ENCODE peak calls at places on chromosomes 6 and 20, in seven cellular contexts. One of them, this sample, is unnamed.

GRCh38 chr6:17086469-17086868 is 15.4 kb upstream of the STMND1 start:
- DNase-seq in IMR-90: peak; percentile 83
- DNase-seq in H9: peak; percentile 45
- DNase-seq in neuronal stem cell: no peak
- DNase-seq in trophoblast cell: peak; percentile 46
- DNase-seq in H1: no peak
- DNase-seq in mesenchymal stem cell: peak; percentile 78
- DNase-seq in this sample: peak; percentile 68

GRCh38 chr6:13517116-13517515 is 29.7 kb upstream of the GFOD1 start:
- DNase-seq in IMR-90: peak; percentile 8
- DNase-seq in H9: no peak
- DNase-seq in neuronal stem cell: no peak
- DNase-seq in trophoblast cell: peak; percentile 41
- DNase-seq in H1: no peak
- DNase-seq in mesenchymal stem cell: no peak
- DNase-seq in this sample: no peak

GRCh38 chr20:10250902-10251301 is 32.3 kb downstream of the SNAP25 start:
- DNase-seq in IMR-90: no peak
- DNase-seq in H9: no peak
- DNase-seq in neuronal stem cell: no peak
- DNase-seq in trophoblast cell: no peak
- DNase-seq in H1: no peak
- DNase-seq in mesenchymal stem cell: no peak
- DNase-seq in this sample: no peak

GRCh38 chr6:37320649-37321048 is 33.1 kb upstream of the RNF8 start:
- DNase-seq in IMR-90: no peak
- DNase-seq in H9: no peak
- DNase-seq in neuronal stem cell: no peak
- DNase-seq in trophoblast cell: no peak
- DNase-seq in H1: no peak
- DNase-seq in mesenchymal stem cell: no peak
- DNase-seq in this sample: no peak

GRCh38 chr20:39532205-39532604 is 570.1 kb downstream of the DHX35 start:
- DNase-seq in IMR-90: no peak
- DNase-seq in H9: no peak
- DNase-seq in neuronal stem cell: no peak
- DNase-seq in trophoblast cell: no peak
- DNase-seq in H1: no peak
- DNase-seq in mesenchymal stem cell: no peak
- DNase-seq in this sample: no peak

GRCh38 chr6:134178230-134179044 is 126.0 kb upstream of the SLC2A12 start:
- DNase-seq in IMR-90: peak; percentile 96
- DNase-seq in H9: peak; percentile 92
- DNase-seq in neuronal stem cell: peak; percentile 82
- DNase-seq in trophoblast cell: peak; percentile 93
- DNase-seq in H1: peak; percentile 78
- DNase-seq in mesenchymal stem cell: peak; percentile 95
- DNase-seq in this sample: peak; percentile 98

GRCh38 chr20:63618291-63618980 is 8.5 kb downstream of the GMEB2 start:
- DNase-seq in IMR-90: no peak
- DNase-seq in H9: no peak
- DNase-seq in neuronal stem cell: no peak
- DNase-seq in trophoblast cell: no peak
- DNase-seq in H1: no peak
- DNase-seq in mesenchymal stem cell: no peak
- DNase-seq in this sample: no peak

GRCh38 chr6:157537518-157537917 is 156.5 kb downstream of the ZDHHC14 start:
- DNase-seq in IMR-90: peak; percentile 45
- DNase-seq in H9: no peak
- DNase-seq in neuronal stem cell: no peak
- DNase-seq in trophoblast cell: no peak
- DNase-seq in H1: no peak
- DNase-seq in mesenchymal stem cell: no peak
- DNase-seq in this sample: no peak

GRCh38 chr6:53309059-53309896 is 39.5 kb downstream of the ELOVL5 start:
- DNase-seq in IMR-90: peak; percentile 65
- DNase-seq in H9: no peak
- DNase-seq in neuronal stem cell: no peak
- DNase-seq in trophoblast cell: no peak
- DNase-seq in H1: no peak
- DNase-seq in mesenchymal stem cell: peak; percentile 78
- DNase-seq in this sample: no peak

GRCh38 chr20:4014031-4014474 is 1.3 kb downstream of the RNF24 start:
- DNase-seq in IMR-90: peak; percentile 85
- DNase-seq in H9: no peak
- DNase-seq in neuronal stem cell: no peak
- DNase-seq in trophoblast cell: peak; percentile 70
- DNase-seq in H1: no peak
- DNase-seq in mesenchymal stem cell: peak; percentile 86
- DNase-seq in this sample: peak; percentile 74

GRCh38 chr6:31701666-31702420 is 1.3 kb downstream of the ABHD16A start:
- DNase-seq in IMR-90: peak; percentile 41
- DNase-seq in H9: no peak
- DNase-seq in neuronal stem cell: no peak
- DNase-seq in trophoblast cell: no peak
- DNase-seq in H1: no peak
- DNase-seq in mesenchymal stem cell: peak; percentile 66
- DNase-seq in this sample: no peak

GRCh38 chr20:63016514-63017075 is 9.8 kb upstream of the BHLHE23 start:
- DNase-seq in IMR-90: no peak
- DNase-seq in H9: no peak
- DNase-seq in neuronal stem cell: no peak
- DNase-seq in trophoblast cell: no peak
- DNase-seq in H1: no peak
- DNase-seq in mesenchymal stem cell: no peak
- DNase-seq in this sample: no peak

GRCh38 chr20:41078329-41078728 is 49.7 kb downstream of the TOP1 start:
- DNase-seq in IMR-90: peak; percentile 53
- DNase-seq in H9: no peak
- DNase-seq in neuronal stem cell: no peak
- DNase-seq in trophoblast cell: peak; percentile 8
- DNase-seq in H1: no peak
- DNase-seq in mesenchymal stem cell: peak; percentile 70
- DNase-seq in this sample: peak; percentile 81

GRCh38 chr6:71929047-71929446 is 42.7 kb downstream of the RIMS1 start:
- DNase-seq in IMR-90: no peak
- DNase-seq in H9: peak; percentile 37
- DNase-seq in neuronal stem cell: no peak
- DNase-seq in trophoblast cell: no peak
- DNase-seq in H1: peak; percentile 50
- DNase-seq in mesenchymal stem cell: no peak
- DNase-seq in this sample: peak; percentile 58
- H3K4ac ChIP-seq in IMR-90: no peak overlapping the region
- H3K4ac ChIP-seq in H9: no peak overlapping the region
- H3K4ac ChIP-seq in neuronal stem cell: no peak overlapping the region
- H3K4ac ChIP-seq in trophoblast cell: no peak overlapping the region
- H3K4ac ChIP-seq in H1: no peak overlapping the region
- H3K4ac ChIP-seq in mesenchymal stem cell: no peak overlapping the region
- H3K4ac ChIP-seq in this sample: no peak overlapping the region

GRCh38 chr6:35064508-35065440 is 76.4 kb downstream of the TCP11 start:
- DNase-seq in IMR-90: no peak
- DNase-seq in H9: peak; percentile 52
- DNase-seq in neuronal stem cell: no peak
- DNase-seq in trophoblast cell: no peak
- DNase-seq in H1: no peak
- DNase-seq in mesenchymal stem cell: no peak
- DNase-seq in this sample: peak; percentile 63
- H3K4ac ChIP-seq in IMR-90: no peak overlapping the region
- H3K4ac ChIP-seq in H9: no peak overlapping the region
- H3K4ac ChIP-seq in neuronal stem cell: no peak overlapping the region
- H3K4ac ChIP-seq in trophoblast cell: no peak overlapping the region
- H3K4ac ChIP-seq in H1: no peak overlapping the region
- H3K4ac ChIP-seq in mesenchymal stem cell: no peak overlapping the region
- H3K4ac ChIP-seq in this sample: no peak overlapping the region

GRCh38 chr6:43334466-43335095 is 26.0 kb upstream of the CRIP3 start:
- DNase-seq in IMR-90: peak; percentile 69
- DNase-seq in H9: peak; percentile 36
- DNase-seq in neuronal stem cell: peak; percentile 38
- DNase-seq in trophoblast cell: no peak
- DNase-seq in H1: no peak
- DNase-seq in mesenchymal stem cell: peak; percentile 73
- DNase-seq in this sample: peak; percentile 85

GRCh38 chr6:43328528-43328927 is 19.9 kb upstream of the CRIP3 start:
- DNase-seq in IMR-90: no peak
- DNase-seq in H9: no peak
- DNase-seq in neuronal stem cell: no peak
- DNase-seq in trophoblast cell: peak; percentile 3
- DNase-seq in H1: no peak
- DNase-seq in mesenchymal stem cell: no peak
- DNase-seq in this sample: peak; percentile 75

GRCh38 chr6:43331470-43331869 is 22.8 kb upstream of the CRIP3 start:
- DNase-seq in IMR-90: no peak
- DNase-seq in H9: no peak
- DNase-seq in neuronal stem cell: no peak
- DNase-seq in trophoblast cell: no peak
- DNase-seq in H1: no peak
- DNase-seq in mesenchymal stem cell: no peak
- DNase-seq in this sample: no peak

GRCh38 chr6:43335469-43335868 is 26.8 kb upstream of the CRIP3 start:
- DNase-seq in IMR-90: no peak
- DNase-seq in H9: no peak
- DNase-seq in neuronal stem cell: no peak
- DNase-seq in trophoblast cell: no peak
- DNase-seq in H1: no peak
- DNase-seq in mesenchymal stem cell: no peak
- DNase-seq in this sample: no peak

GRCh38 chr6:43331876-43332275 is 23.2 kb upstream of the CRIP3 start:
- DNase-seq in IMR-90: no peak
- DNase-seq in H9: no peak
- DNase-seq in neuronal stem cell: no peak
- DNase-seq in trophoblast cell: no peak
- DNase-seq in H1: no peak
- DNase-seq in mesenchymal stem cell: no peak
- DNase-seq in this sample: no peak
- H3K4ac ChIP-seq in IMR-90: no peak overlapping the region
- H3K4ac ChIP-seq in H9: no peak overlapping the region
- H3K4ac ChIP-seq in neuronal stem cell: no peak overlapping the region
- H3K4ac ChIP-seq in trophoblast cell: no peak overlapping the region
- H3K4ac ChIP-seq in H1: no peak overlapping the region
- H3K4ac ChIP-seq in mesenchymal stem cell: no peak overlapping the region
- H3K4ac ChIP-seq in this sample: no peak overlapping the region

GRCh38 chr6:100468966-100469859 is 4.5 kb upstream of the SIM1 start:
- DNase-seq in IMR-90: no peak
- DNase-seq in H9: peak; percentile 47
- DNase-seq in neuronal stem cell: no peak
- DNase-seq in trophoblast cell: no peak
- DNase-seq in H1: peak; percentile 64
- DNase-seq in mesenchymal stem cell: no peak
- DNase-seq in this sample: no peak
- H3K4ac ChIP-seq in IMR-90: no peak overlapping the region
- H3K4ac ChIP-seq in H9: no peak overlapping the region
- H3K4ac ChIP-seq in neuronal stem cell: no peak overlapping the region
- H3K4ac ChIP-seq in trophoblast cell: no peak overlapping the region
- H3K4ac ChIP-seq in H1: no peak overlapping the region
- H3K4ac ChIP-seq in mesenchymal stem cell: no peak overlapping the region
- H3K4ac ChIP-seq in this sample: no peak overlapping the region

GRCh38 chr20:49624317-49624716 is 56.4 kb upstream of the PTGIS start:
- DNase-seq in IMR-90: no peak
- DNase-seq in H9: no peak
- DNase-seq in neuronal stem cell: no peak
- DNase-seq in trophoblast cell: no peak
- DNase-seq in H1: no peak
- DNase-seq in mesenchymal stem cell: no peak
- DNase-seq in this sample: no peak
- H3K4ac ChIP-seq in IMR-90: no peak overlapping the region
- H3K4ac ChIP-seq in H9: no peak overlapping the region
- H3K4ac ChIP-seq in neuronal stem cell: no peak overlapping the region
- H3K4ac ChIP-seq in trophoblast cell: no peak overlapping the region
- H3K4ac ChIP-seq in H1: no peak overlapping the region
- H3K4ac ChIP-seq in mesenchymal stem cell: no peak overlapping the region
- H3K4ac ChIP-seq in this sample: no peak overlapping the region

GRCh38 chr6:151338816-151339215 is 52.5 kb downstream of the ZBTB2 start:
- DNase-seq in IMR-90: no peak
- DNase-seq in H9: no peak
- DNase-seq in neuronal stem cell: no peak
- DNase-seq in trophoblast cell: no peak
- DNase-seq in H1: no peak
- DNase-seq in mesenchymal stem cell: no peak
- DNase-seq in this sample: no peak

GRCh38 chr6:151335930-151336329 is 55.4 kb downstream of the ZBTB2 start:
- DNase-seq in IMR-90: no peak
- DNase-seq in H9: no peak
- DNase-seq in neuronal stem cell: no peak
- DNase-seq in trophoblast cell: no peak
- DNase-seq in H1: no peak
- DNase-seq in mesenchymal stem cell: no peak
- DNase-seq in this sample: no peak

GRCh38 chr6:151340206-151340978 is 51.0 kb downstream of the ZBTB2 start:
- DNase-seq in IMR-90: no peak
- DNase-seq in H9: no peak
- DNase-seq in neuronal stem cell: no peak
- DNase-seq in trophoblast cell: no peak
- DNase-seq in H1: no peak
- DNase-seq in mesenchymal stem cell: no peak
- DNase-seq in this sample: no peak

GRCh38 chr6:151341481-151342195 is 49.7 kb downstream of the ZBTB2 start:
- DNase-seq in IMR-90: no peak
- DNase-seq in H9: no peak
- DNase-seq in neuronal stem cell: no peak
- DNase-seq in trophoblast cell: no peak
- DNase-seq in H1: peak; percentile 43
- DNase-seq in mesenchymal stem cell: no peak
- DNase-seq in this sample: no peak

DNA sequence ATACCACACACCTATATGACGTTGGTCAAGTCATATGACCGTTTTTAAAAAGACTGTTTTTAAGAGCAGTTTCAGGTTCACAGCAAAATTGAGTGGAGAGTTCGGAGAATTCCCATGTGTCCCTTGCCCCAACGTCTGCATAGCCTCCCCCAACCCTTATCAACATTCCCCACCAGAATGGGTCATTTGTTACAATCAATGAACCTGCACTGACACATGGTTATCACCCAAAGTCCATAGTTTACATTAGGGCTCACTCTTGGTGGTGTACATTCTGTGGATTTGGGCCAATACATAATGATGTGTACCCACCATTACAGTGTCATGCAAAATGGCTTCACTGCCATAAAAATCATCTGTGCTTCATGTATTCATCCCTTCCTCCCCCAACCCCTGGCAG is 52.0 kb downstream of the ZBTB2 start:
- DNase-seq in IMR-90: no peak
- DNase-seq in H9: no peak
- DNase-seq in neuronal stem cell: no peak
- DNase-seq in trophoblast cell: no peak
- DNase-seq in H1: no peak
- DNase-seq in mesenchymal stem cell: no peak
- DNase-seq in this sample: no peak
- H3K4ac ChIP-seq in IMR-90: no peak overlapping the region
- H3K4ac ChIP-seq in H9: no peak overlapping the region
- H3K4ac ChIP-seq in neuronal stem cell: no peak overlapping the region
- H3K4ac ChIP-seq in trophoblast cell: no peak overlapping the region
- H3K4ac ChIP-seq in H1: no peak overlapping the region
- H3K4ac ChIP-seq in mesenchymal stem cell: no peak overlapping the region
- H3K4ac ChIP-seq in this sample: no peak overlapping the region

GRCh38 chr6:89146748-89147715 is 1.2 kb downstream of the PM20D2 start:
- DNase-seq in IMR-90: peak; percentile 65
- DNase-seq in H9: peak; percentile 58
- DNase-seq in neuronal stem cell: peak; percentile 20
- DNase-seq in trophoblast cell: no peak
- DNase-seq in H1: no peak
- DNase-seq in mesenchymal stem cell: peak; percentile 54
- DNase-seq in this sample: peak; percentile 64
- H3K4ac ChIP-seq in IMR-90: peak overlapping the region; percentile 64
- H3K4ac ChIP-seq in H9: no peak overlapping the region
- H3K4ac ChIP-seq in neuronal stem cell: no peak overlapping the region
- H3K4ac ChIP-seq in trophoblast cell: no peak overlapping the region
- H3K4ac ChIP-seq in H1: no peak overlapping the region
- H3K4ac ChIP-seq in mesenchymal stem cell: no peak overlapping the region
- H3K4ac ChIP-seq in this sample: no peak overlapping the region

GRCh38 chr6:155861821-155862220 is 406.2 kb upstream of the NOX3 start:
- DNase-seq in IMR-90: no peak
- DNase-seq in H9: no peak
- DNase-seq in neuronal stem cell: no peak
- DNase-seq in trophoblast cell: no peak
- DNase-seq in H1: no peak
- DNase-seq in mesenchymal stem cell: no peak
- DNase-seq in this sample: no peak
- H3K4ac ChIP-seq in IMR-90: no peak overlapping the region
- H3K4ac ChIP-seq in H9: no peak overlapping the region
- H3K4ac ChIP-seq in neuronal stem cell: no peak overlapping the region
- H3K4ac ChIP-seq in trophoblast cell: no peak overlapping the region
- H3K4ac ChIP-seq in H1: no peak overlapping the region
- H3K4ac ChIP-seq in mesenchymal stem cell: no peak overlapping the region
- H3K4ac ChIP-seq in this sample: no peak overlapping the region

This sample was measured in mesendoderm.